ENCODE peak calls at places on chromosome 21, in six cellular contexts. X is NCI-H748 treated with DMSO at 0.1 percent for 48 hours; Q is kidney glomerular epithelial cell; B is naive thymus-derived CD8-positive, alpha-beta T cell; E is GM23338; R is NCI-H524 treated with DMSO at 0.1 percent for 48 hours. Y is an unnamed sample.
A peak's percentile ranks its signal among the peaks of the same experiment; 100 is the strongest.

GRCh38 chr21:38993561-38993960 is 187.8 kb downstream of the ETS2 start:
- DNase-seq in X (no peak), Q (peak; percentile 84), B (no peak), E (no peak), R (no peak), Y (no peak)

GRCh38 chr21:41653944-41654625 is 112.8 kb downstream of the RIPK4 start:
- DNase-seq in X (no peak), Q (no peak), B (no peak), E (no peak), R (no peak), Y (no peak)

GRCh38 chr21:44353200-44353970 is at the start of gene TRPM2:
- DNase-seq in X (no peak), Q (no peak), B (peak; percentile 63), E (no peak), R (no peak), Y (peak; percentile 48)

GRCh38 chr21:33642896-33643657 is 776 bp downstream of the ITSN1 start:
- DNase-seq in X (no peak), Q (peak; percentile 40), B (peak; percentile 14), E (peak; percentile 64), R (no peak), Y (no peak)

GRCh38 chr21:44444286-44444931 is 10.9 kb upstream of the LRRC3 start:
- DNase-seq in X (no peak), Q (no peak), B (no peak), E (peak; percentile 82), R (no peak), Y (no peak)

GRCh38 chr21:46545911-46546310 is 59.0 kb downstream of the S100B start:
- DNase-seq in X (no peak), Q (no peak), B (no peak), E (no peak), R (no peak), Y (no peak)

GRCh38 chr21:38997756-38998155 is 185.5 kb downstream of the PSMG1 start:
- DNase-seq in X (no peak), Q (no peak), B (no peak), E (no peak), R (no peak), Y (no peak)

GRCh38 chr21:37767984-37768383 is 148.3 kb downstream of the KCNJ6 start:
- DNase-seq in X (no peak), Q (no peak), B (no peak), E (no peak), R (peak; percentile 48), Y (no peak)

GRCh38 chr21:25717491-25718139 is 17.1 kb downstream of the ATP5PF start:
- DNase-seq in X (no peak), Q (no peak), B (no peak), E (peak; percentile 39), R (no peak), Y (no peak)

GRCh38 chr21:39258207-39258606 is 55.2 kb downstream of the BRWD1 start:
- DNase-seq in X (peak; percentile 91), Q (no peak), B (no peak), E (no peak), R (no peak), Y (no peak)

GRCh38 chr21:37670883-37671282 is 245.4 kb downstream of the KCNJ6 start:
- DNase-seq in X (no peak), Q (peak; percentile 45), B (no peak), E (no peak), R (no peak), Y (no peak)

GRCh38 chr21:25569711-25570110 is 37.6 kb downstream of the MRPL39 start:
- DNase-seq in X (no peak), Q (no peak), B (no peak), E (no peak), R (no peak), Y (no peak)

GRCh38 chr21:8991088-8991907 is 1530.1 kb upstream of the TPTE start:
- DNase-seq in X (no peak), Q (no peak), B (no peak), E (peak; percentile 76), R (no peak), Y (no peak)

GRCh38 chr21:26125433-26126167 is 45.0 kb downstream of the APP start:
- DNase-seq in X (no peak), Q (peak; percentile 15), B (no peak), E (no peak), R (no peak), Y (no peak)